ENCODE peak calls at places on chromosomes 13 and 19, in six cellular contexts. T, F, Y, W, O and J are unnamed samples.

GRCh38 chr19:23956051-23956450 is 41.4 kb downstream of the ZNF726 start:
- DNase-seq in Y (no peak), T (no peak), O (no peak), W (no peak), F (no peak), J (no peak)

GRCh38 chr13:46181799-46182490 is at the start of gene LCP1:
- DNase-seq in O (peak; percentile 74), Y (no peak), W (no peak), F (no peak), T (no peak), J (no peak)

GRCh38 chr13:44153536-44153935 is 220.1 kb upstream of the SERP2 start:
- DNase-seq in O (no peak), Y (no peak), W (no peak), T (no peak), F (no peak), J (no peak)

GRCh38 chr19:1566392-1567115 is 1.6 kb downstream of the MEX3D start:
- DNase-seq in W (peak; percentile 69), T (peak; percentile 72), F (no peak), Y (peak; percentile 86), O (no peak), J (peak; percentile 96)

GRCh38 chr19:32829345-32829896 is 40.1 kb downstream of the SLC7A9 start:
- DNase-seq in W (no peak), Y (no peak), F (no peak), O (no peak), T (no peak), J (no peak)

GRCh38 chr13:75173457-75174356 is 308.3 kb downstream of the TBC1D4 start:
- DNase-seq in T (peak; percentile 16), Y (no peak), W (peak; percentile 78), F (peak; percentile 4), O (no peak), J (no peak)

GRCh38 chr19:10742494-10742893 is 24.6 kb downstream of the DNM2 start:
- DNase-seq in W (no peak), F (no peak), T (no peak), O (no peak), Y (no peak), J (no peak)

GRCh38 chr19:18152444-18152816 is 533 bp upstream of the PIK3R2 start:
- DNase-seq in F (peak; percentile 91), O (peak; percentile 99), Y (peak; percentile 97), T (peak; percentile 99), W (peak; percentile 96), J (peak; percentile 96)

GRCh38 chr13:51212808-51213728 is 9.1 kb upstream of the FAM124A start:
- DNase-seq in O (no peak), T (no peak), W (no peak), F (no peak), Y (no peak), J (no peak)

GRCh38 chr13:66926851-66927524 is 303.1 kb downstream of the PCDH9 start:
- DNase-seq in F (peak; percentile 31), Y (no peak), O (no peak), T (no peak), W (peak; percentile 33), J (no peak)

GRCh38 chr19:45115809-45116615 is 23.0 kb downstream of the PPP1R37 start:
- DNase-seq in O (no peak), F (peak; percentile 42), Y (no peak), T (no peak), W (no peak), J (no peak)

GRCh38 chr19:33447336-33448158 is 74.0 kb downstream of the CEBPG start:
- DNase-seq in T (no peak), O (no peak), Y (no peak), W (no peak), F (no peak), J (no peak)

GRCh38 chr19:12666305-12667048 is at the start of the genes MAN2B1 and WDR83:
- DNase-seq in W (peak; percentile 41), F (peak; percentile 72), Y (peak; percentile 84), T (peak; percentile 87), O (peak; percentile 81), J (peak; percentile 98)

GRCh38 chr13:80337706-80338105 is 3.2 kb downstream of the SPRY2 start:
- DNase-seq in W (no peak), Y (peak; percentile 25), F (no peak), O (no peak), T (no peak), J (no peak)

GRCh38 chr13:95956589-95957148 is 96.5 kb downstream of the UGGT2 start:
- DNase-seq in W (no peak), O (no peak), F (no peak), Y (no peak), T (no peak), J (no peak)

GRCh38 chr19:44741841-44742352 is 6.6 kb upstream of the BCL3 start:
- DNase-seq in T (no peak), Y (peak; percentile 88), F (peak; percentile 32), W (peak; percentile 100), O (no peak), J (peak; percentile 95)

GRCh38 chr19:32053366-32053765 is 292.0 kb upstream of the ZNF507 start:
- DNase-seq in F (no peak), Y (no peak), W (no peak), T (no peak), O (no peak), J (no peak)

GRCh38 chr19:16156904-16157303 is 13.4 kb downstream of the HSH2D start:
- DNase-seq in T (no peak), W (no peak), O (no peak), F (no peak), Y (no peak), J (no peak)

GRCh38 chr13:74132768-74133656 is 1.2 kb downstream of the KLF12 start:
- DNase-seq in F (peak; percentile 2), Y (peak; percentile 38), T (peak; percentile 45), O (peak; percentile 50), W (peak; percentile 2), J (peak; percentile 37)

GRCh38 chr19:54029930-54030490 is 33.7 kb downstream of the VSTM1 start:
- DNase-seq in W (peak; percentile 88), O (peak; percentile 28), F (no peak), Y (peak; percentile 41), T (peak; percentile 76), J (peak; percentile 79)

GRCh38 chr13:113562085-113562749 is 22.3 kb upstream of the TFDP1 start:
- DNase-seq in W (peak; percentile 54), F (peak; percentile 38), Y (peak; percentile 71), T (peak; percentile 84), O (peak; percentile 50), J (peak; percentile 90)

GRCh38 chr13:33863390-33863789 is 45.4 kb downstream of the RFC3 start:
- DNase-seq in O (no peak), W (no peak), T (no peak), Y (no peak), F (no peak), J (no peak)

GRCh38 chr13:29815336-29815735 is 35.1 kb downstream of the UBL3 start:
- DNase-seq in T (no peak), Y (no peak), O (no peak), W (no peak), F (no peak), J (no peak)

GRCh38 chr13:97256343-97256783 is 34.2 kb downstream of the MBNL2 start:
- DNase-seq in F (no peak), W (peak; percentile 90), O (no peak), T (no peak), Y (no peak), J (peak; percentile 67)